ENCODE peak calls at places on chromosomes 7 and 10, in five cellular contexts. I is upper lobe of right lung, N is left ventricle myocardium inferior, H is neural crest cell, C is B cell. F is an unnamed sample.

GRCh38 chr7:151199196-151199874 is 11.0 kb downstream of the H2BK1 start:
- DNase-seq in I (no peak), N (no peak), H (no peak), C (no peak), F (no peak)

GRCh38 chr7:137944168-137944567 is 57.7 kb downstream of the CREB3L2 start:
- DNase-seq in I (no peak), N (no peak), H (no peak), C (no peak), F (no peak)

GRCh38 chr7:55774327-55775050 is 88.1 kb downstream of the SEPTIN14 start:
- DNase-seq in I (no peak), N (no peak), H (no peak), C (no peak), F (no peak)

GRCh38 chr7:963236-964078 is 9.0 kb upstream of the ADAP1 start:
- DNase-seq in I (peak; percentile 67), N (peak; percentile 13), H (no peak), C (no peak), F (no peak)

GRCh38 chr10:14623931-14624330 is 150.8 kb downstream of the FAM107B start:
- DNase-seq in I (no peak), N (no peak), H (no peak), C (no peak), F (no peak)

GRCh38 chr10:58943234-58943633 is 233.2 kb upstream of the PHYHIPL start:
- DNase-seq in I (no peak), N (no peak), H (no peak), C (no peak), F (no peak)

GRCh38 chr10:118810796-118811195 is 56.0 kb upstream of the CACUL1 start:
- DNase-seq in I (peak; percentile 39), N (no peak), H (no peak), C (no peak), F (no peak)

GRCh38 chr10:78196964-78197363 is 163.3 kb downstream of the RPS24 start:
- DNase-seq in I (no peak), N (no peak), H (no peak), C (no peak), F (no peak)

GRCh38 chr10:48205918-48206317 is 68.6 kb downstream of the FRMPD2 start:
- DNase-seq in I (no peak), N (no peak), H (no peak), C (no peak), F (no peak)

GRCh38 chr7:27863866-27864265 is 123.9 kb downstream of the TAX1BP1 start:
- DNase-seq in I (no peak), N (no peak), H (no peak), C (no peak), F (no peak)

GRCh38 chr10:105974803-105975456 is 1189.6 kb downstream of the SORCS1 start:
- DNase-seq in I (no peak), N (no peak), H (peak; percentile 20), C (no peak), F (no peak)

GRCh38 chr10:85648279-85648754 is 718.3 kb downstream of the GRID1 start:
- DNase-seq in I (no peak), N (no peak), H (no peak), C (no peak), F (no peak)

GRCh38 chr7:4882742-4883351 is 669 bp downstream of the RADIL start:
- DNase-seq in I (no peak), N (no peak), H (no peak), C (no peak), F (no peak)

GRCh38 chr7:91082038-91082437 is 182.2 kb upstream of the FZD1 start:
- DNase-seq in I (no peak), N (no peak), H (no peak), C (no peak), F (no peak)

GRCh38 chr10:33559105-33559504 is 224.6 kb upstream of the NRP1 start:
- DNase-seq in I (no peak), N (no peak), H (no peak), C (no peak), F (no peak)

GRCh38 chr10:66834802-66835201 is 91.0 kb upstream of the LRRTM3 start:
- DNase-seq in I (no peak), N (no peak), H (no peak), C (no peak), F (no peak)

GRCh38 chr7:5426226-5426475 is 2.5 kb upstream of the TNRC18 start:
- DNase-seq in I (no peak), N (no peak), H (no peak), C (no peak), F (no peak)

GRCh38 chr7:17526621-17527020 is 228.2 kb downstream of the AHR start:
- DNase-seq in I (no peak), N (no peak), H (no peak), C (no peak), F (no peak)

GRCh38 chr10:47256753-47257336 is 43.2 kb upstream of the GDF10 start:
- DNase-seq in I (no peak), N (no peak), H (no peak), C (no peak), F (no peak)

GRCh38 chr10:67936416-67936815 is 52.0 kb downstream of the SIRT1 start:
- DNase-seq in I (no peak), N (no peak), H (no peak), C (no peak), F (no peak)

GRCh38 chr7:47758546-47758945 is 176.6 kb upstream of the TNS3 start:
- DNase-seq in I (no peak), N (no peak), H (no peak), C (no peak), F (no peak)

GRCh38 chr7:47757946-47758371 is 176.0 kb upstream of the TNS3 start:
- DNase-seq in I (peak; percentile 78), N (peak; percentile 63), H (no peak), C (no peak), F (no peak)

GRCh38 chr7:47762207-47762606 is 180.3 kb upstream of the TNS3 start:
- DNase-seq in I (no peak), N (no peak), H (no peak), C (no peak), F (no peak)

GRCh38 chr7:47762746-47763062 is 180.8 kb upstream of the TNS3 start:
- DNase-seq in I (no peak), N (no peak), H (no peak), C (no peak), F (no peak)

DNA sequence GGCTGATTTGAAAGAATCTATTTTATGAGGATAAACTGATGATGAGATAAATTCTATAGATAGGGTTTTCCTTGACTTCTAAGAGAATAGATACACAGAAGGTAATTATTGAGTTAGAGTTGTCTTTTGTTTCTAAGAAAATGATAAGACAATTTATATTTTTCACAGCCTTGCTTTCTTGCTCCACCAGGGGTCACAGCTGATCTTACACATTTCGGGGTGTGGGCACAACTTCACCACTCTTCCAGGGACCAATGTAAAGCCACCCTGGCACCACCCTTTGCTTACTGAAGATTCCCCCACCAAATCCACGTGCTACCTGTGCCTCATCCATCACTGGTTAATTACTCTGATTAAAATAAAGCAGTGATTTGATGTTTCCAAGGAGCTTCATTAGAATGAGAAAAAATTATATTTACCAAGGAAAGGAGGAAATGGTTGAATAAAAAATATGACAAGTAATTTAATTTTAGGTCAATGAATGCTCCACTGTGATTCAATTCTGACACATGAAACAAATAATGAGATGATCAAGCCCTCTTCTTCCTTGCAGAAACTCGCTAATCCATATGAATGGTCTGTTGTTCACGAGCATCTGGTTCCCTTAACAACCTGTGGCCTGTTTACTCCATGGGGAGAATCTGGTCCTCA is 177.3 kb upstream of the TNS3 start:
- DNase-seq in I (no peak), N (no peak), H (no peak), C (no peak), F (no peak)
- TF ChIP-seq CTCF in I (no peak), N (no peak), H (peak; percentile 23), C (no peak), F (peak; percentile 12)

DNA sequence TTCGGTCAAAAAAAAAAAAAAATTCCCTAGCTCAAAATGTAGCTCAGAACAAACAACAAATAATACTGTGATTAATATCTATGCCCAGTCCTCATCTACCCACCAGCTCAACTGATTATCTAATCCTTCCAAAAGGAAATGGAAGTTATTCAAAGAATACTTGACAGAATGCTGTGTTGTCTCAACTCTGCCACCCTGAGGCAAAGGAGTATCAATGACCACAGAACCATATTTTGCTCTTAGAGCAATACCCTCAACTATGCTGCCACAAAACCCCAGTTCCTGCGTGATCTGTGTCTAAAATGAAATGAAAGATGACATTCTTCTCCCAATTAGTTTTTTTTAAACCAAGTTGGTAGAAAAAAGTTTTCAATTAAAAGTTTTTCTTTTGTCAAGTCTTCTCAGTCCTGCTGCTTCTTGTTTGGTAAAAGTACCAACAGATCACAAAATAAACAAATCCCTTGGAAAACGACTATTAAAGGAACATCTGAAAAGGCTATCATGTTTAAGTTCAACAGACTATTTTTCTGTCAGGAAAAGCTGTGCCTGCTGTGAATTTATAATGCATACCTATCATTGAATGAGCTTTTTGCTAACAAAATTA is 21.6 kb downstream of the RBM28 start:
- DNase-seq in I (no peak), N (no peak), H (no peak), C (no peak), F (no peak)
- TF ChIP-seq CTCF in I (peak; percentile 44), N (peak; percentile 50), H (peak; percentile 62), C (no peak), F (peak; percentile 47)

GRCh38 chr10:5764422-5765297 is 48.6 kb downstream of the GDI2 start:
- DNase-seq in I (no peak), N (no peak), H (no peak), C (no peak), F (no peak)
- TF ChIP-seq CTCF in I (no peak), N (no peak), H (no peak), C (no peak), F (no peak)

DNA sequence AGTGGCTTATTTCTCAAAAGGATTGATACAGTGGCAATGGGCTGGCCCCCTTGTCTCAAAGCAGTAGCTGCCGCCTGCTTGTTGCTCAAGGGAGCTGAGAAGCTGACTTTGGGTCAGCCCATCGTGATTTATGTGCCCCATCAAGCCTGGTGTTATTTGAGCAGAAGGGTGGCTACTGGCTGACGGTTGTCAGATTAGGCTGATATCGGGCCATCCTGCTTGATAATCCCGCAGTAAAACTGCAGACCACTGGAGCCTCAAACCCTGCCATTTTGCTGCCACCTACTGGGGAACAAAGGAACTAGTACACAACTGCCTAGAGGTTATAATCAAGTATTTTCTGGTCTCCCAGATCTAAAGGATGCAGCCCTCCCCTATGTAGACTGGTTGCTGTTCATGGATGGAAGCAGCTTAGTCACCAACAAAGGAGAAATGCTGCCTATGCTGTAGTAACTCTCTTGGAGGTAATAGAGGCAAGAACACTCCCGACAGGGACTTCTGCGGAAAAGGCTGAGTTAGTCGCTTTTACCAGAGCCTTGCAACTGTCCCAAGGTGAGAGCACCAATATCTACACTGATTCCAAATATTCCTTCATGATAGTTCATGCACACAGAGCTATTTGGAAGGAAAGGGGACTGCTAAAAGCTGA is 65.9 kb upstream of the ZNF92 start:
- DNase-seq in I (no peak), N (no peak), H (peak; percentile 65), C (peak; percentile 56), F (peak; percentile 51)
- TF ChIP-seq CTCF in I (peak; percentile 79), N (peak; percentile 87), H (peak; percentile 88), C (peak; percentile 88), F (peak; percentile 93)